ENCODE peak calls at places on chromosomes 1 and 21, in ten cellular contexts. One of them, this sample, is unnamed.
A peak's percentile ranks its signal among the peaks of the same experiment; 100 is the strongest.

GRCh38 chr1:167158095-167158812 is 62.4 kb upstream of the POU2F1 start:
- DNase-seq in Kasumi-1: peak; percentile 33
- DNase-seq in PC-3: no peak
- DNase-seq in NCI-H1694: no peak
- DNase-seq in ascending aorta: no peak
- DNase-seq in posterior vena cava: no peak
- DNase-seq in CD4-positive, alpha-beta T cell: no peak
- DNase-seq in naive thymus-derived CD8-positive, alpha-beta T cell: no peak
- DNase-seq in SW480: no peak
- DNase-seq in GM04504: no peak
- DNase-seq in this sample: no peak

GRCh38 chr1:36656271-36656670 is 173.6 kb upstream of the CSF3R start:
- DNase-seq in CD4-positive, alpha-beta T cell: no peak
- DNase-seq in ascending aorta: no peak
- DNase-seq in posterior vena cava: peak; percentile 34
- DNase-seq in SW480: no peak
- DNase-seq in GM04504: no peak
- DNase-seq in Kasumi-1: no peak
- DNase-seq in PC-3: no peak
- DNase-seq in NCI-H1694: no peak
- DNase-seq in naive thymus-derived CD8-positive, alpha-beta T cell: no peak
- DNase-seq in this sample: no peak

GRCh38 chr1:235073331-235073967 is 55.2 kb downstream of the TOMM20 start:
- DNase-seq in PC-3: peak; percentile 95
- DNase-seq in ascending aorta: no peak
- DNase-seq in CD4-positive, alpha-beta T cell: no peak
- DNase-seq in posterior vena cava: peak; percentile 85
- DNase-seq in GM04504: no peak
- DNase-seq in Kasumi-1: no peak
- DNase-seq in SW480: peak; percentile 78
- DNase-seq in NCI-H1694: no peak
- DNase-seq in naive thymus-derived CD8-positive, alpha-beta T cell: no peak
- DNase-seq in this sample: no peak

GRCh38 chr1:37038079-37038702 is 3.9 kb upstream of the GRIK3 start:
- DNase-seq in GM04504: no peak
- DNase-seq in PC-3: peak; percentile 46
- DNase-seq in posterior vena cava: no peak
- DNase-seq in naive thymus-derived CD8-positive, alpha-beta T cell: no peak
- DNase-seq in NCI-H1694: peak; percentile 37
- DNase-seq in SW480: peak; percentile 25
- DNase-seq in ascending aorta: no peak
- DNase-seq in CD4-positive, alpha-beta T cell: no peak
- DNase-seq in Kasumi-1: no peak
- DNase-seq in this sample: no peak

GRCh38 chr1:242427519-242427918 is 97.0 kb downstream of the PLD5 start:
- DNase-seq in NCI-H1694: peak; percentile 97
- DNase-seq in GM04504: no peak
- DNase-seq in posterior vena cava: no peak
- DNase-seq in SW480: no peak
- DNase-seq in naive thymus-derived CD8-positive, alpha-beta T cell: no peak
- DNase-seq in PC-3: no peak
- DNase-seq in Kasumi-1: no peak
- DNase-seq in ascending aorta: no peak
- DNase-seq in CD4-positive, alpha-beta T cell: no peak
- DNase-seq in this sample: no peak

GRCh38 chr1:53981220-53981619 is 35.1 kb downstream of the LRRC42 start:
- DNase-seq in naive thymus-derived CD8-positive, alpha-beta T cell: no peak
- DNase-seq in Kasumi-1: no peak
- DNase-seq in posterior vena cava: no peak
- DNase-seq in CD4-positive, alpha-beta T cell: no peak
- DNase-seq in ascending aorta: no peak
- DNase-seq in NCI-H1694: no peak
- DNase-seq in GM04504: no peak
- DNase-seq in SW480: no peak
- DNase-seq in PC-3: no peak
- DNase-seq in this sample: no peak

GRCh38 chr1:109787211-109787844 is 23.6 kb upstream of the EPS8L3 start:
- DNase-seq in PC-3: peak; percentile 90
- DNase-seq in CD4-positive, alpha-beta T cell: no peak
- DNase-seq in posterior vena cava: peak; percentile 58
- DNase-seq in Kasumi-1: no peak
- DNase-seq in SW480: no peak
- DNase-seq in GM04504: no peak
- DNase-seq in NCI-H1694: no peak
- DNase-seq in naive thymus-derived CD8-positive, alpha-beta T cell: no peak
- DNase-seq in ascending aorta: no peak
- DNase-seq in this sample: no peak

GRCh38 chr1:41315482-41315823 is 45.8 kb upstream of the FOXO6 start:
- DNase-seq in CD4-positive, alpha-beta T cell: no peak
- DNase-seq in SW480: no peak
- DNase-seq in PC-3: no peak
- DNase-seq in Kasumi-1: no peak
- DNase-seq in NCI-H1694: no peak
- DNase-seq in GM04504: no peak
- DNase-seq in ascending aorta: no peak
- DNase-seq in naive thymus-derived CD8-positive, alpha-beta T cell: no peak
- DNase-seq in posterior vena cava: no peak
- DNase-seq in this sample: no peak

GRCh38 chr1:9384128-9384527 is 91.4 kb downstream of the SPSB1 start:
- DNase-seq in Kasumi-1: no peak
- DNase-seq in SW480: no peak
- DNase-seq in posterior vena cava: no peak
- DNase-seq in ascending aorta: no peak
- DNase-seq in CD4-positive, alpha-beta T cell: no peak
- DNase-seq in NCI-H1694: no peak
- DNase-seq in GM04504: no peak
- DNase-seq in naive thymus-derived CD8-positive, alpha-beta T cell: no peak
- DNase-seq in PC-3: no peak
- DNase-seq in this sample: no peak

GRCh38 chr21:44497641-44498243 is 42.3 kb downstream of the KRTAP10-1 start:
- DNase-seq in ascending aorta: no peak
- DNase-seq in PC-3: no peak
- DNase-seq in NCI-H1694: no peak
- DNase-seq in GM04504: no peak
- DNase-seq in posterior vena cava: no peak
- DNase-seq in CD4-positive, alpha-beta T cell: no peak
- DNase-seq in SW480: no peak
- DNase-seq in Kasumi-1: no peak
- DNase-seq in naive thymus-derived CD8-positive, alpha-beta T cell: no peak
- DNase-seq in this sample: no peak

GRCh38 chr21:45405819-45406762 is 1.1 kb downstream of the COL18A1 start:
- DNase-seq in Kasumi-1: no peak
- DNase-seq in GM04504: no peak
- DNase-seq in PC-3: peak; percentile 63
- DNase-seq in posterior vena cava: peak; percentile 83
- DNase-seq in CD4-positive, alpha-beta T cell: no peak
- DNase-seq in naive thymus-derived CD8-positive, alpha-beta T cell: no peak
- DNase-seq in ascending aorta: no peak
- DNase-seq in SW480: peak; percentile 75
- DNase-seq in NCI-H1694: no peak
- DNase-seq in this sample: peak; percentile 4

GRCh38 chr1:160256396-160257046 is 5.8 kb downstream of the DCAF8 start:
- DNase-seq in PC-3: peak; percentile 55
- DNase-seq in CD4-positive, alpha-beta T cell: no peak
- DNase-seq in SW480: no peak
- DNase-seq in Kasumi-1: no peak
- DNase-seq in NCI-H1694: no peak
- DNase-seq in naive thymus-derived CD8-positive, alpha-beta T cell: no peak
- DNase-seq in GM04504: no peak
- DNase-seq in ascending aorta: no peak
- DNase-seq in posterior vena cava: no peak
- DNase-seq in this sample: no peak

GRCh38 chr1:27614625-27615344 is 10.8 kb upstream of the AHDC1 start:
- DNase-seq in PC-3: no peak
- DNase-seq in naive thymus-derived CD8-positive, alpha-beta T cell: no peak
- DNase-seq in posterior vena cava: no peak
- DNase-seq in GM04504: no peak
- DNase-seq in SW480: no peak
- DNase-seq in NCI-H1694: no peak
- DNase-seq in Kasumi-1: no peak
- DNase-seq in CD4-positive, alpha-beta T cell: no peak
- DNase-seq in ascending aorta: no peak
- DNase-seq in this sample: no peak

GRCh38 chr1:100051893-100052292 is 80.8 kb downstream of the SASS6 start:
- DNase-seq in CD4-positive, alpha-beta T cell: no peak
- DNase-seq in SW480: no peak
- DNase-seq in NCI-H1694: no peak
- DNase-seq in posterior vena cava: no peak
- DNase-seq in PC-3: no peak
- DNase-seq in naive thymus-derived CD8-positive, alpha-beta T cell: no peak
- DNase-seq in GM04504: no peak
- DNase-seq in Kasumi-1: no peak
- DNase-seq in ascending aorta: no peak
- DNase-seq in this sample: no peak

GRCh38 chr1:7690496-7691182 is 80.5 kb upstream of the VAMP3 start:
- DNase-seq in ascending aorta: no peak
- DNase-seq in Kasumi-1: no peak
- DNase-seq in posterior vena cava: no peak
- DNase-seq in PC-3: no peak
- DNase-seq in naive thymus-derived CD8-positive, alpha-beta T cell: no peak
- DNase-seq in NCI-H1694: no peak
- DNase-seq in SW480: no peak
- DNase-seq in CD4-positive, alpha-beta T cell: no peak
- DNase-seq in GM04504: no peak
- DNase-seq in this sample: no peak

GRCh38 chr1:201636581-201636980 is 97.7 kb downstream of the NAV1 start:
- DNase-seq in naive thymus-derived CD8-positive, alpha-beta T cell: no peak
- DNase-seq in GM04504: no peak
- DNase-seq in NCI-H1694: no peak
- DNase-seq in PC-3: no peak
- DNase-seq in CD4-positive, alpha-beta T cell: no peak
- DNase-seq in SW480: no peak
- DNase-seq in Kasumi-1: no peak
- DNase-seq in ascending aorta: no peak
- DNase-seq in posterior vena cava: no peak
- DNase-seq in this sample: no peak

GRCh38 chr1:94927405-94928175 is 680 bp upstream of the CNN3 start:
- DNase-seq in NCI-H1694: peak; percentile 8
- DNase-seq in SW480: no peak
- DNase-seq in CD4-positive, alpha-beta T cell: no peak
- DNase-seq in posterior vena cava: no peak
- DNase-seq in Kasumi-1: no peak
- DNase-seq in naive thymus-derived CD8-positive, alpha-beta T cell: no peak
- DNase-seq in ascending aorta: no peak
- DNase-seq in GM04504: no peak
- DNase-seq in PC-3: no peak
- DNase-seq in this sample: no peak

GRCh38 chr1:83113686-83114085 is 885.2 kb downstream of the TTLL7 start:
- DNase-seq in Kasumi-1: no peak
- DNase-seq in SW480: no peak
- DNase-seq in GM04504: no peak
- DNase-seq in PC-3: peak; percentile 41
- DNase-seq in posterior vena cava: no peak
- DNase-seq in CD4-positive, alpha-beta T cell: no peak
- DNase-seq in NCI-H1694: no peak
- DNase-seq in naive thymus-derived CD8-positive, alpha-beta T cell: no peak
- DNase-seq in ascending aorta: no peak
- DNase-seq in this sample: no peak

GRCh38 chr1:151980287-151981177 is 13.1 kb downstream of the S100A10 start:
- DNase-seq in Kasumi-1: no peak
- DNase-seq in naive thymus-derived CD8-positive, alpha-beta T cell: no peak
- DNase-seq in ascending aorta: no peak
- DNase-seq in GM04504: peak; percentile 94
- DNase-seq in SW480: no peak
- DNase-seq in CD4-positive, alpha-beta T cell: no peak
- DNase-seq in NCI-H1694: no peak
- DNase-seq in PC-3: peak; percentile 89
- DNase-seq in posterior vena cava: peak; percentile 89
- DNase-seq in this sample: no peak

GRCh38 chr1:175254190-175254589 is 61.6 kb upstream of the KIAA0040 start:
- DNase-seq in ascending aorta: no peak
- DNase-seq in CD4-positive, alpha-beta T cell: no peak
- DNase-seq in NCI-H1694: no peak
- DNase-seq in GM04504: no peak
- DNase-seq in naive thymus-derived CD8-positive, alpha-beta T cell: no peak
- DNase-seq in Kasumi-1: no peak
- DNase-seq in SW480: no peak
- DNase-seq in PC-3: no peak
- DNase-seq in posterior vena cava: no peak
- DNase-seq in this sample: no peak

GRCh38 chr21:46327711-46328110 is 3.8 kb downstream of the PCNT start:
- DNase-seq in SW480: no peak
- DNase-seq in Kasumi-1: no peak
- DNase-seq in ascending aorta: no peak
- DNase-seq in naive thymus-derived CD8-positive, alpha-beta T cell: no peak
- DNase-seq in CD4-positive, alpha-beta T cell: no peak
- DNase-seq in GM04504: no peak
- DNase-seq in PC-3: no peak
- DNase-seq in NCI-H1694: no peak
- DNase-seq in posterior vena cava: no peak
- DNase-seq in this sample: no peak

GRCh38 chr1:228341814-228342626 is 64.6 kb downstream of the TRIM11 start:
- DNase-seq in PC-3: no peak
- DNase-seq in Kasumi-1: no peak
- DNase-seq in SW480: no peak
- DNase-seq in naive thymus-derived CD8-positive, alpha-beta T cell: no peak
- DNase-seq in posterior vena cava: peak; percentile 68
- DNase-seq in CD4-positive, alpha-beta T cell: no peak
- DNase-seq in GM04504: no peak
- DNase-seq in NCI-H1694: no peak
- DNase-seq in ascending aorta: no peak
- DNase-seq in this sample: no peak

GRCh38 chr21:45318556-45319341 is 31.1 kb upstream of the POFUT2 start:
- DNase-seq in ascending aorta: peak; percentile 23
- DNase-seq in Kasumi-1: no peak
- DNase-seq in SW480: peak; percentile 76
- DNase-seq in PC-3: no peak
- DNase-seq in naive thymus-derived CD8-positive, alpha-beta T cell: no peak
- DNase-seq in NCI-H1694: no peak
- DNase-seq in CD4-positive, alpha-beta T cell: no peak
- DNase-seq in GM04504: no peak
- DNase-seq in posterior vena cava: peak; percentile 90
- DNase-seq in this sample: no peak

GRCh38 chr1:15948091-15948591 is 27.8 kb downstream of the ZBTB17 start:
- DNase-seq in ascending aorta: no peak
- DNase-seq in CD4-positive, alpha-beta T cell: no peak
- DNase-seq in NCI-H1694: no peak
- DNase-seq in PC-3: no peak
- DNase-seq in SW480: no peak
- DNase-seq in posterior vena cava: no peak
- DNase-seq in Kasumi-1: no peak
- DNase-seq in GM04504: no peak
- DNase-seq in naive thymus-derived CD8-positive, alpha-beta T cell: no peak
- DNase-seq in this sample: no peak

GRCh38 chr1:190179817-190180216 is 297.8 kb downstream of the BRINP3 start:
- DNase-seq in Kasumi-1: no peak
- DNase-seq in PC-3: peak; percentile 81
- DNase-seq in posterior vena cava: no peak
- DNase-seq in GM04504: no peak
- DNase-seq in NCI-H1694: no peak
- DNase-seq in ascending aorta: no peak
- DNase-seq in SW480: no peak
- DNase-seq in CD4-positive, alpha-beta T cell: no peak
- DNase-seq in naive thymus-derived CD8-positive, alpha-beta T cell: no peak
- DNase-seq in this sample: no peak

GRCh38 chr1:226987179-226987536 is 47.1 kb downstream of the COQ8A start:
- DNase-seq in CD4-positive, alpha-beta T cell: no peak
- DNase-seq in naive thymus-derived CD8-positive, alpha-beta T cell: no peak
- DNase-seq in GM04504: no peak
- DNase-seq in ascending aorta: no peak
- DNase-seq in Kasumi-1: no peak
- DNase-seq in PC-3: no peak
- DNase-seq in SW480: no peak
- DNase-seq in posterior vena cava: peak; percentile 61
- DNase-seq in NCI-H1694: no peak
- DNase-seq in this sample: no peak

GRCh38 chr1:33966346-33967141 is 102.7 kb downstream of the HMGB4 start:
- DNase-seq in SW480: peak; percentile 11
- DNase-seq in GM04504: no peak
- DNase-seq in posterior vena cava: peak; percentile 35
- DNase-seq in Kasumi-1: no peak
- DNase-seq in naive thymus-derived CD8-positive, alpha-beta T cell: no peak
- DNase-seq in NCI-H1694: peak; percentile 12
- DNase-seq in PC-3: no peak
- DNase-seq in ascending aorta: no peak
- DNase-seq in CD4-positive, alpha-beta T cell: no peak
- DNase-seq in this sample: no peak

GRCh38 chr21:18493420-18493819 is 89.8 kb upstream of the TMPRSS15 start:
- DNase-seq in posterior vena cava: no peak
- DNase-seq in SW480: no peak
- DNase-seq in Kasumi-1: no peak
- DNase-seq in ascending aorta: no peak
- DNase-seq in NCI-H1694: no peak
- DNase-seq in CD4-positive, alpha-beta T cell: no peak
- DNase-seq in GM04504: peak; percentile 72
- DNase-seq in PC-3: peak; percentile 56
- DNase-seq in naive thymus-derived CD8-positive, alpha-beta T cell: no peak
- DNase-seq in this sample: no peak